ENCODE peak calls at places on chromosomes 3 and 15, in ten cellular contexts. L, J, R, H, V, A, Z, Y, F and P are unnamed samples.

GRCh38 chr3:161274691-161275298 is 53.7 kb downstream of the NMD3 start:
- DNase-seq in H (no peak), Y (no peak), F (peak), J (peak), L (peak), V (peak), Z (no peak), A (peak), R (peak), P (peak)

GRCh38 chr15:40825661-40826088 is 2.8 kb downstream of the PPP1R14D start:
- DNase-seq in J (no peak), A (no peak), V (no peak), L (no peak), H (no peak), Z (no peak), Y (no peak), R (peak), F (no peak), P (no peak)

GRCh38 chr3:77081240-77081661 is 41.4 kb downstream of the ROBO2 start:
- DNase-seq in Y (no peak), V (peak), R (no peak), L (no peak), A (no peak), H (no peak), F (no peak), Z (no peak), J (no peak), P (no peak)

GRCh38 chr3:159765025-159765859 is 223.4 kb upstream of the IL12A start:
- DNase-seq in R (peak), L (no peak), V (peak), A (no peak), Z (peak), Y (peak), F (no peak), J (peak), H (peak), P (peak)

GRCh38 chr15:55587321-55588069 is 650 bp downstream of the PYGO1 start:
- DNase-seq in H (no peak), R (peak), Y (peak), L (no peak), J (no peak), V (peak), A (no peak), Z (no peak), F (no peak), P (peak)

GRCh38 chr3:164194842-164195241 is 883.5 kb downstream of the SI start:
- DNase-seq in V (no peak), Z (no peak), Y (no peak), A (no peak), R (no peak), H (no peak), J (no peak), F (no peak), L (no peak), P (no peak)

GRCh38 chr3:43079536-43080332 is 26.1 kb downstream of the POMGNT2 start:
- DNase-seq in A (no peak), L (no peak), Z (no peak), F (no peak), V (no peak), R (no peak), H (no peak), Y (no peak), J (no peak), P (no peak)

GRCh38 chr3:15241341-15241740 is 35.3 kb downstream of the CAPN7 start:
- DNase-seq in Y (peak), H (no peak), F (peak), L (no peak), V (peak), J (no peak), R (peak), A (peak), Z (no peak), P (peak)

GRCh38 chr3:39707314-39707909 is 102.0 kb upstream of the MYRIP start:
- DNase-seq in H (no peak), Y (no peak), R (peak), J (no peak), A (no peak), F (no peak), V (no peak), L (no peak), Z (no peak), P (no peak)

GRCh38 chr15:100373037-100373896 is 31.5 kb upstream of the ADAMTS17 start:
- DNase-seq in F (no peak), V (peak), Z (no peak), H (no peak), A (no peak), R (no peak), J (no peak), Y (no peak), L (no peak), P (no peak)

GRCh38 chr15:46918462-46919125 is 798.7 kb upstream of the SEMA6D start:
- DNase-seq in H (no peak), R (no peak), Y (no peak), V (no peak), Z (no peak), A (no peak), L (no peak), F (no peak), J (no peak), P (no peak)

GRCh38 chr3:9779721-9780450 is 10.1 kb upstream of the CAMK1 start:
- DNase-seq in V (no peak), J (no peak), A (no peak), R (no peak), F (peak), L (no peak), Y (no peak), Z (no peak), H (no peak), P (peak)

GRCh38 chr15:95266481-95267061 is 1035.2 kb downstream of the MCTP2 start:
- DNase-seq in F (no peak), J (no peak), A (no peak), V (no peak), L (no peak), Z (no peak), Y (peak), H (no peak), R (no peak), P (no peak)

GRCh38 chr3:120450261-120450913 is 405 bp downstream of the FSTL1 start:
- DNase-seq in V (no peak), A (no peak), Z (no peak), H (no peak), F (no peak), R (no peak), L (no peak), J (no peak), Y (peak), P (peak)

GRCh38 chr15:35874260-35874905 is 328.4 kb upstream of the DPH6 start:
- DNase-seq in J (no peak), Y (no peak), F (no peak), Z (no peak), V (no peak), R (peak), H (no peak), L (no peak), A (no peak), P (no peak)

GRCh38 chr3:186160691-186161243 is 51.9 kb upstream of the ETV5 start:
- DNase-seq in L (no peak), Y (no peak), J (no peak), H (no peak), F (no peak), A (no peak), Z (no peak), R (peak), V (no peak), P (no peak)

GRCh38 chr15:83106994-83107840 is at the start of gene TM6SF1:
- DNase-seq in H (no peak), J (no peak), Z (no peak), R (no peak), L (no peak), V (peak), F (peak), Y (no peak), A (no peak), P (peak)

GRCh38 chr3:198071602-198072285 is 111.7 kb downstream of the LMLN start:
- DNase-seq in R (peak), Z (no peak), Y (no peak), L (peak), V (no peak), J (no peak), F (no peak), H (no peak), A (no peak), P (peak)

GRCh38 chr15:88930579-88930978 is 17.4 kb upstream of the MFGE8 start:
- DNase-seq in Z (no peak), H (no peak), V (no peak), R (no peak), L (no peak), Y (no peak), F (no peak), J (no peak), A (no peak), P (no peak)